ENCODE peak calls at places on chromosomes 13 and 19, in seven cellular contexts. A is H9; Y is NCI-H1105; I is BE2C; B is Calu3; Z is stimulated activated CD8-positive, alpha-beta memory T cell treated with anti-CD3 and anti-CD28 coated beads, Interleukin-4, amount 100 ng/mL, for 4 hours; N is stimulated activated naive CD4-positive, alpha-beta T cell treated with Interleukin-2 at 50 U/mL for 16 hours. R is an unnamed sample.

GRCh38 chr13:97261254-97262015 is 39.3 kb downstream of the MBNL2 start:
- DNase-seq in Z (no peak), Y (no peak), N (peak), B (no peak), I (no peak), A (no peak), R (no peak)

GRCh38 chr13:31896427-31896826 is 135.1 kb upstream of the FRY start:
- DNase-seq in B (no peak), Z (no peak), N (no peak), I (peak), A (no peak), Y (no peak), R (no peak)

GRCh38 chr13:99103536-99103935 is 97.1 kb upstream of the UBAC2 start:
- DNase-seq in Y (no peak), I (no peak), A (peak), B (no peak), Z (no peak), N (no peak), R (no peak)

GRCh38 chr13:105971720-105972119 is 563.7 kb downstream of the EFNB2 start:
- DNase-seq in Z (no peak), Y (no peak), N (no peak), A (no peak), B (no peak), I (no peak), R (no peak)

GRCh38 chr13:40283666-40284065 is 382.8 kb downstream of the FOXO1 start:
- DNase-seq in Y (no peak), I (no peak), A (no peak), Z (no peak), N (no peak), B (no peak), R (no peak)

GRCh38 chr13:41061914-41062837 is 867 bp downstream of the WBP4 start:
- DNase-seq in Y (no peak), Z (no peak), A (no peak), I (no peak), B (no peak), N (no peak), R (no peak)

GRCh38 chr19:38482496-38482895 is 49.0 kb downstream of the RYR1 start:
- DNase-seq in Z (no peak), N (no peak), A (no peak), Y (no peak), B (no peak), I (no peak), R (no peak)

GRCh38 chr19:47271949-47272348 is 2.7 kb upstream of the INAFM1 start:
- DNase-seq in I (no peak), A (no peak), Z (no peak), N (no peak), B (no peak), Y (no peak), R (no peak)

GRCh38 chr19:35341565-35342225 is 6.0 kb upstream of the FFAR1 start:
- DNase-seq in Z (no peak), N (no peak), A (no peak), Y (no peak), B (no peak), I (no peak), R (no peak)

GRCh38 chr13:74657765-74658164 is 523.6 kb upstream of the KLF12 start:
- DNase-seq in N (no peak), I (no peak), A (no peak), B (no peak), Y (no peak), Z (no peak), R (no peak)

GRCh38 chr13:112077729-112078128 is 10.8 kb downstream of the SOX1 start:
- DNase-seq in A (no peak), I (no peak), Z (no peak), Y (no peak), B (no peak), N (no peak), R (no peak)

R was measured in activated naive CD8-positive, alpha-beta T cell treated with anti-CD3 and anti-CD28 coated beads, Interleukin-2, amount 50 U/mL, for 16 hours.